ENCODE peak calls at places on chromosomes 5 and 9, in four cellular contexts. C is tibial nerve, G is cardiac muscle cell, O is H9. L is an unnamed sample.

GRCh38 chr9:26746357-26747072 is 146.1 kb downstream of the CAAP1 start:
- DNase-seq in G (no peak), O (peak; percentile 61), C (no peak), L (no peak)

GRCh38 chr9:121160025-121160424 is 41.6 kb downstream of the RAB14 start:
- DNase-seq in G (no peak), C (no peak), O (no peak), L (no peak)

GRCh38 chr9:127568971-127569818 is 42.9 kb upstream of the STXBP1 start:
- DNase-seq in O (peak; percentile 87), C (peak; percentile 67), G (peak; percentile 89), L (peak; percentile 69)

GRCh38 chr9:130891699-130892502 is 4.7 kb downstream of the QRFP start:
- DNase-seq in G (no peak), O (no peak), C (no peak), L (no peak)

GRCh38 chr5:148091991-148092964 is 28.5 kb downstream of the SPINK5 start:
- DNase-seq in C (no peak), G (no peak), O (no peak), L (no peak)

GRCh38 chr5:145445027-145445426 is 390.1 kb downstream of the PRELID2 start:
- DNase-seq in G (no peak), C (no peak), O (no peak), L (no peak)

GRCh38 chr5:160165137-160166068 is 46.2 kb upstream of the PWWP2A start:
- DNase-seq in C (peak; percentile 79), O (peak; percentile 93), G (peak; percentile 38), L (no peak)

GRCh38 chr5:72197393-72197792 is 90.1 kb downstream of the MAP1B start:
- DNase-seq in G (no peak), O (no peak), C (no peak), L (no peak)

GRCh38 chr5:37737326-37738056 is 102.3 kb downstream of the GDNF start:
- DNase-seq in C (no peak), G (no peak), O (no peak), L (no peak)

GRCh38 chr5:132808866-132809265 is 4.2 kb upstream of the SOWAHA start:
- DNase-seq in C (no peak), G (no peak), O (no peak), L (no peak)

GRCh38 chr5:136619556-136619955 is 254.2 kb upstream of the TRPC7 start:
- DNase-seq in C (no peak), G (no peak), O (no peak), L (no peak)

GRCh38 chr9:99859395-99859980 is 37.8 kb downstream of the NR4A3 start:
- DNase-seq in G (no peak), C (no peak), O (no peak), L (no peak)

GRCh38 chr9:76687861-76688374 is 76.3 kb upstream of the PCA3 start:
- DNase-seq in G (no peak), C (no peak), O (no peak), L (no peak)

GRCh38 chr5:161269125-161269524 is 277.4 kb downstream of the GABRB2 start:
- DNase-seq in O (no peak), G (no peak), C (no peak), L (no peak)

GRCh38 chr5:40165789-40166728 is 513.7 kb upstream of the PTGER4 start:
- DNase-seq in G (no peak), O (peak; percentile 26), C (no peak), L (no peak)

GRCh38 chr5:139847790-139848507 is 52.3 kb downstream of the PSD2 start:
- DNase-seq in O (peak; percentile 56), C (no peak), G (peak; percentile 41), L (peak; percentile 75)

GRCh38 chr5:120803282-120803681 is 339.2 kb downstream of the PRR16 start:
- DNase-seq in C (no peak), O (no peak), G (no peak), L (no peak)

GRCh38 chr5:102722930-102723329 is 32.2 kb upstream of the PAM start:
- DNase-seq in C (no peak), O (no peak), G (no peak), L (no peak)

GRCh38 chr5:115639377-115639776 is 13.5 kb upstream of the TMED7 start:
- DNase-seq in G (no peak), O (no peak), C (no peak), L (no peak)

GRCh38 chr5:141696431-141696830 is 14.4 kb upstream of the ARAP3 start:
- DNase-seq in O (no peak), G (no peak), C (no peak), L (no peak)

GRCh38 chr5:172910828-172911627 is 48.2 kb upstream of the RPL26L1 start:
- DNase-seq in G (no peak), O (peak; percentile 48), C (peak; percentile 81), L (no peak)

GRCh38 chr9:33106827-33107621 is 30.6 kb upstream of the SMU1 start:
- DNase-seq in G (no peak), C (no peak), O (peak; percentile 44), L (peak; percentile 41)

GRCh38 chr5:176837707-176838115 is 27.4 kb downstream of the UNC5A start:
- DNase-seq in O (peak; percentile 92), G (peak; percentile 99), C (peak; percentile 75), L (peak; percentile 67)

GRCh38 chr5:56656816-56657740 is 158.3 kb upstream of the MAP3K1 start:
- DNase-seq in G (no peak), O (no peak), C (no peak), L (no peak)

DNA sequence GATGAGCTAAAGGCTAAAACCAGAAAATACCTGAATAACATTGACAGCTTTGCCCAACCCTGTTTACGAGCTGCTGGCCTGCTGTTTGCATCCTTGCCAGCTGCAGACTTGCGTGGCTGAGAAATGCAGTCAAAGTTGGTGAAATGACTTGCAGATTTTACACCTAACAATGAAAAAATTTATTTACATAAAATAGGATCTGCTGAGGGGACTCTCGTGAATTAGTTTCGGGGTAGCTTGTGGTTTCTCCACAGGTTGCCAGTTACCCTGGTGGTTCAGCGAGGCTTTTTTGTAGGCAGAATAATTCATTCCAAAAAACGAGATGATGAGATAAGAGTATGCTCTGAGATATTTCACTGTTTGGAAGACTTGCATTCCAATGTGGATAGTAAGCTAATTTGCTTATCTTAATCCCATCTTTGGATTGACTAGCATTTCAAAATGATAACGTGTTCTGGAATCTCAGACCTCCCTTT is 65.7 kb upstream of the FANCC start:
- DNase-seq in O (no peak), C (no peak), G (no peak), L (no peak)
- H3K4me1 ChIP-seq in O (no peaks in the 10 kb centered on the region), C (no peaks in the 10 kb centered on the region), G (no peaks in the 10 kb centered on the region), L (no peaks in the 10 kb centered on the region)

GRCh38 chr9:38368731-38369130 is 23.8 kb upstream of the ALDH1B1 start:
- DNase-seq in O (no peak), G (no peak), C (no peak), L (no peak)
- H3K4me1 ChIP-seq in O (no peaks in the 10 kb centered on the region), G (no peaks in the 10 kb centered on the region), C (no peaks in the 10 kb centered on the region), L (no peaks in the 10 kb centered on the region)

DNA sequence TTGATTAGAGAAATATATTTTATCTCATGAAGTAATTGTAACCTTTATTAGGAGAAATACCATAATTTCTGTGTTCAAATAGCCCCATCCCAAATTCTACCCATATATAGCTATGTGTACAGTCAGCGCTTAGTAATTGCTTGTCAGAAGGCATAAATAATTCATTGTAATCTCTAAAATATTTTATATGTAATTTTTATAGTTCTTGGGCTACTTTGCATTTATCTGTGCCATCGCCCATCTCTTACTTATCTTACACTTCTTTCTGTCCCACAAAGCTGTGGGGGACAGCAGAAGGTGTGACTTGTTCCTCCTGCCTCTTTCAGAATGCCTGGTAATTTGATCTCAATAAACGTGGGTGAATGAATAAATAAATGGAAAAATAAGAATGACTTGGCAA is 5.5 kb downstream of the ADAMTSL1 start:
- DNase-seq in G (no peak), O (no peak), C (no peak), L (no peak)
- H3K4me1 ChIP-seq in G (peaks cover 21% of the 10 kb centered on the region), O (no peaks in the 10 kb centered on the region), C (peaks cover 5% of the 10 kb centered on the region), L (no peaks in the 10 kb centered on the region)

GRCh38 chr5:96885518-96886338 is 9.4 kb downstream of the ERAP2 start:
- DNase-seq in G (no peak), C (no peak), O (no peak), L (peak; percentile 42)
- H3K4me1 ChIP-seq in G (peaks cover 10% of the 10 kb centered on the region), C (peaks cover 15% of the 10 kb centered on the region), O (no peaks in the 10 kb centered on the region), L (peaks cover 58% of the 10 kb centered on the region)

DNA sequence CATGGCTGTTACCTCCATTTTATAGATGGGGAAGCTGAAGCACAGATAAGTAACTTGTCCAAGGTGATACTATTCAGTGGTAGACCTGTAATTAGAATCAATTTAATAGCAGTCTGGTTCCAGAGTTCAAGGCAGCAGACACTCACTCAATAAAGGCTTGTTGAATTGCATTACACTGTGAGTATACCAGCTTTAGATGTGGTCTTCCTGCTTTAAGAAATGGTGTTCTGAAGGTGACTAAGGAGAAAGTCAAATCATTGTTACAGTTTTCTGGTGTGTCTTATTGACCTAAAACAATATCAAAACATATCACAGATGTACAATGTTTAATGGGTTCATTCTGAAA is 153.8 kb upstream of the ELL2 start:
- DNase-seq in C (no peak), G (no peak), O (no peak), L (no peak)
- H3K4me1 ChIP-seq in C (no peaks in the 10 kb centered on the region), G (no peaks in the 10 kb centered on the region), O (no peaks in the 10 kb centered on the region), L (peaks cover 3% of the 10 kb centered on the region)

DNA sequence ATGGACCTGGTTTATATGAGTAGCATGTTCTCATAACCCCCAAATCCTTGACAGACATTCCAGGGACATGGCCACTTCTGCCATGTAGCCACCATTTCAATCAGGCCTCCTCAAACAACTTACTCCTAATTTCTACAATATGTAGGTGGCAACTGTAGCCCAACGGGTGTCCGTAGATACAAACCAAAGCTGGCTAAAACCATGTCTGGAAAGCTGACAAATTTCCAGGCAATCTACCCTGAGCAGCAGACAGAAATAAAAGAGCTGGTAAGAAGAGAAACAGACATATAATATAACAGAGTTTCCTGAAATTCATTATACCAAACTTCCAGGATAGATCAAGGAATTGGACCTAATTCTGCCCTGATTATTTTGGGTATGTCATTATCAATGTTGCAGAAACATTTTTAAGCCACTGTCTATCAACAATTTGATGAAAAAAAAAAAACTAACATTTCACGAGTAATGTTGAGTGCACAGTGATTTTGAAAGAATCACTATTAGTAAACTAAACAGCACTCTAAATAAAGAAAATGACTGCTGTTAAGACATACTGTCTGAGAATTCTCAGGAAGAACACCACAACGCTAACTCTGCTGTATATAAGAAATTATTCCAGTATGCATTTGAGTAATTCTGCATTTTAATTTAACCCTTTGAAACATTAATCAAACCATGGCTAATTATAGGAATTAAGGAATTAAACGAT is 40.6 kb downstream of the EBF1 start:
- DNase-seq in G (no peak), C (no peak), O (no peak), L (no peak)
- H3K4me1 ChIP-seq in G (no peaks in the 10 kb centered on the region), C (no peaks in the 10 kb centered on the region), O (no peaks in the 10 kb centered on the region), L (no peaks in the 10 kb centered on the region)

DNA sequence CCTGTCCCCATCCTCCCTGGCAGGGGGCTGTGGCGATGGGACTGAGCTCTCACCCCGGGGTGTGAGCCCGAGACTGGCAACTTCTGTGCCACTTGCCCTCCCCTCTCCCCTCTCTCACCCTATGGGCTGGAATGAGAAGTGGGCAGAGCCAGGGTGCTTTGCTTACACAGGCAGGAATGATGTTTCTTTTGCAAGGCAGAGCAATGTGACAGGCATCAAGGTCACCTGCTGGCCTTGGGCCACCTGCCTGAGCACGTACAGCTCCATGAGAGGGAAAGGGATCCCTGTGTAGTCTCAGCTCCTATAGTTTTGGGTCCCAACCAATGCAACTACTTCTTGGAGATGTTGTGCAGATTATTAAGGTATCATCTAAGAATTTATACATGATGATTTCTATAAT is 252.8 kb upstream of the DAP start:
- DNase-seq in O (no peak), G (no peak), C (no peak), L (no peak)
- H3K4me1 ChIP-seq in O (no peaks in the 10 kb centered on the region), G (peaks cover 26% of the 10 kb centered on the region), C (no peaks in the 10 kb centered on the region), L (no peaks in the 10 kb centered on the region)

GRCh38 chr5:126182901-126183695 is 240.1 kb upstream of the GRAMD2B start:
- DNase-seq in C (no peak), G (no peak), O (no peak), L (no peak)
- H3K4me1 ChIP-seq in C (no peaks in the 10 kb centered on the region), G (no peaks in the 10 kb centered on the region), O (no peaks in the 10 kb centered on the region), L (no peaks in the 10 kb centered on the region)

L was measured in CD8-positive, alpha-beta T cell.